ENCODE peak calls at places on chromosomes 7 and 10, in ten cellular contexts. Y, E, D, A, G, S, L, V, U and K are unnamed samples.
A peak's percentile ranks its signal among the peaks of the same experiment; 100 is the strongest.

GRCh38 chr10:50347394-50347802 is 96.1 kb upstream of the ASAH2 start:
- DNase-seq in Y (no peak), L (no peak), U (no peak), S (no peak), V (no peak), E (no peak), G (no peak), D (no peak), A (no peak), K (peak; percentile 24)

GRCh38 chr7:47557986-47558670 is 23.8 kb downstream of the TNS3 start:
- DNase-seq in V (peak; percentile 60), G (no peak), U (no peak), E (no peak), S (peak; percentile 70), L (no peak), Y (no peak), D (no peak), A (no peak), K (no peak)

GRCh38 chr7:18895456-18895855 is 222.0 kb downstream of the TWIST1 start:
- DNase-seq in D (no peak), L (no peak), E (no peak), S (peak; percentile 76), Y (no peak), U (peak; percentile 75), A (no peak), G (peak; percentile 60), V (no peak), K (peak; percentile 71)

GRCh38 chr7:137873524-137873923 is 26.8 kb upstream of the DGKI start:
- DNase-seq in G (peak; percentile 12), L (no peak), E (no peak), A (no peak), D (no peak), U (no peak), V (no peak), S (no peak), Y (peak; percentile 90), K (peak; percentile 68)

GRCh38 chr10:21495686-21496284 is 29.7 kb downstream of the SKIDA1 start:
- DNase-seq in Y (peak; percentile 72), A (peak; percentile 78), D (peak; percentile 96), E (peak; percentile 79), L (peak; percentile 57), U (peak; percentile 88), V (peak; percentile 94), S (peak; percentile 83), G (peak; percentile 93), K (peak; percentile 90)

GRCh38 chr7:130990178-130990832 is 256.3 kb upstream of the KLF14 start:
- DNase-seq in Y (no peak), A (no peak), D (no peak), L (no peak), G (no peak), S (no peak), E (no peak), V (no peak), U (no peak), K (peak; percentile 10)

GRCh38 chr7:102866480-102866879 is 46.3 kb upstream of the LRRC17 start:
- DNase-seq in V (no peak), G (no peak), U (no peak), E (no peak), D (no peak), Y (no peak), S (no peak), L (no peak), A (no peak), K (no peak)

GRCh38 chr7:27141591-27142561 is 1.6 kb downstream of the HOXA5 start:
- DNase-seq in S (peak; percentile 61), L (no peak), A (no peak), D (peak; percentile 39), E (no peak), V (no peak), G (no peak), Y (no peak), U (no peak), K (peak; percentile 81)

GRCh38 chr10:88288621-88289059 is 294.5 kb downstream of the RNLS start:
- DNase-seq in S (peak; percentile 70), E (no peak), Y (no peak), V (no peak), L (no peak), G (no peak), A (peak; percentile 45), D (no peak), U (no peak), K (no peak)